ENCODE peak calls at places on chromosomes 2 and 18, in six cellular contexts. H is Panc1, F is GM23338, R is sigmoid colon, U is H1, P is K562. K is an unnamed sample.

GRCh38 chr2:218894168-218895157 is 13.8 kb downstream of the WNT10A start:
- DNase-seq in H (no peak), F (no peak), R (no peak), U (no peak), P (no peak), K (no peak)

GRCh38 chr2:27831279-27832050 is 58.7 kb downstream of the RBKS start:
- DNase-seq in H (no peak), F (no peak), R (no peak), U (no peak), P (no peak), K (no peak)

GRCh38 chr2:178419123-178419522 is 31.9 kb downstream of the PRKRA start:
- DNase-seq in H (no peak), F (no peak), R (no peak), U (no peak), P (peak; percentile 39), K (no peak)

GRCh38 chr18:48052291-48052840 is 121.9 kb upstream of the SMAD2 start:
- DNase-seq in H (no peak), F (no peak), R (no peak), U (no peak), P (no peak), K (no peak)

GRCh38 chr2:75020476-75020875 is 62.0 kb downstream of the POLE4 start:
- DNase-seq in H (no peak), F (no peak), R (no peak), U (no peak), P (no peak), K (no peak)

GRCh38 chr2:166179201-166179600 is 51.4 kb upstream of the SCN1A start:
- DNase-seq in H (no peak), F (no peak), R (no peak), U (no peak), P (no peak), K (no peak)

GRCh38 chr2:27954771-27955384 is 64.3 kb downstream of the BABAM2 start:
- DNase-seq in H (peak; percentile 97), F (no peak), R (peak; percentile 80), U (no peak), P (no peak), K (no peak)

GRCh38 chr2:148273158-148273691 is 252.3 kb downstream of the MBD5 start:
- DNase-seq in H (no peak), F (peak; percentile 15), R (no peak), U (no peak), P (no peak), K (no peak)

GRCh38 chr18:25222648-25223047 is 129.3 kb downstream of the ZNF521 start:
- DNase-seq in H (no peak), F (no peak), R (no peak), U (no peak), P (no peak), K (no peak)

GRCh38 chr18:24128700-24129099 is 10.2 kb upstream of the CABYR start:
- DNase-seq in H (no peak), F (no peak), R (no peak), U (no peak), P (no peak), K (no peak)

GRCh38 chr2:44360749-44361329 is 455 bp downstream of the PREPL start:
- DNase-seq in H (no peak), F (no peak), R (no peak), U (no peak), P (no peak), K (no peak)

GRCh38 chr18:75358928-75359327 is 68.6 kb downstream of the SMIM21 start:
- DNase-seq in H (no peak), F (no peak), R (no peak), U (no peak), P (no peak), K (no peak)

GRCh38 chr2:104885119-104885777 is 31.3 kb downstream of the POU3F3 start:
- DNase-seq in H (no peak), F (peak; percentile 53), R (no peak), U (no peak), P (no peak), K (no peak)

GRCh38 chr2:86079981-86080911 is 25.4 kb downstream of the POLR1A start:
- DNase-seq in H (peak; percentile 25), F (peak; percentile 82), R (peak; percentile 87), U (peak; percentile 21), P (peak; percentile 49), K (peak; percentile 86)

GRCh38 chr2:201987426-201987825 is 46.2 kb upstream of the FZD7 start:
- DNase-seq in H (no peak), F (no peak), R (no peak), U (no peak), P (no peak), K (no peak)

GRCh38 chr2:128421861-128422311 is 103.2 kb upstream of the HS6ST1 start:
- DNase-seq in H (no peak), F (no peak), R (no peak), U (no peak), P (no peak), K (peak; percentile 16)

GRCh38 chr2:147082850-147083522 is 761.8 kb upstream of the ACVR2A start:
- DNase-seq in H (peak; percentile 50), F (peak; percentile 89), R (no peak), U (peak; percentile 53), P (peak; percentile 34), K (peak; percentile 40)

GRCh38 chr2:218474527-218474926 is 55.6 kb downstream of the VIL1 start:
- DNase-seq in H (no peak), F (no peak), R (no peak), U (no peak), P (no peak), K (no peak)

GRCh38 chr2:112006076-112006410 is 49.0 kb upstream of the TMEM87B start:
- DNase-seq in H (peak; percentile 27), F (no peak), R (no peak), U (no peak), P (no peak), K (no peak)

GRCh38 chr2:96318723-96319122 is 6.4 kb upstream of the ITPRIPL1 start:
- DNase-seq in H (no peak), F (no peak), R (no peak), U (no peak), P (no peak), K (no peak)

GRCh38 chr2:53740170-53740569 is 27.4 kb upstream of the CHAC2 start:
- DNase-seq in H (no peak), F (peak; percentile 27), R (no peak), U (no peak), P (no peak), K (no peak)

GRCh38 chr2:145569108-145569507 is 1049.2 kb upstream of the ZEB2 start:
- DNase-seq in H (no peak), F (no peak), R (no peak), U (no peak), P (no peak), K (no peak)

GRCh38 chr2:108223573-108223972 is 16.2 kb upstream of the SULT1C3 start:
- DNase-seq in H (no peak), F (no peak), R (no peak), U (no peak), P (no peak), K (no peak)

GRCh38 chr18:64244571-64244970 is 95.7 kb upstream of the LINC00305 start:
- DNase-seq in H (no peak), F (peak; percentile 35), R (no peak), U (no peak), P (no peak), K (no peak)

GRCh38 chr18:7688580-7688979 is 121.5 kb downstream of the PTPRM start:
- DNase-seq in H (no peak), F (no peak), R (no peak), U (no peak), P (no peak), K (no peak)

GRCh38 chr2:44949329-44950151 is 8.0 kb downstream of the SIX3 start:
- DNase-seq in H (no peak), F (peak; percentile 88), R (no peak), U (no peak), P (no peak), K (no peak)

GRCh38 chr2:174436351-174436750 is 40.8 kb downstream of the SCRN3 start:
- DNase-seq in H (no peak), F (no peak), R (no peak), U (no peak), P (no peak), K (no peak)

GRCh38 chr2:122136071-122136470 is 380.6 kb downstream of the TSN start:
- DNase-seq in H (peak; percentile 4), F (peak; percentile 76), R (no peak), U (peak; percentile 17), P (peak; percentile 42), K (no peak)

GRCh38 chr18:79873449-79874110 is 75.8 kb downstream of the KCNG2 start:
- DNase-seq in H (no peak), F (no peak), R (no peak), U (no peak), P (no peak), K (no peak)

GRCh38 chr18:21057112-21057511 is 54.5 kb downstream of the ROCK1 start:
- DNase-seq in H (no peak), F (no peak), R (no peak), U (no peak), P (no peak), K (no peak)

GRCh38 chr2:55011741-55012574 is 38.3 kb downstream of the RTN4 start:
- DNase-seq in H (no peak), F (no peak), R (no peak), U (no peak), P (no peak), K (no peak)
- H3K4me1 ChIP-seq in H (peaks cover 85% of the 10 kb centered on the region), F (peaks cover 67% of the 10 kb centered on the region), R (no peaks in the 10 kb centered on the region), U (peaks cover 4% of the 10 kb centered on the region), P (peaks cover 52% of the 10 kb centered on the region), K (peaks cover 54% of the 10 kb centered on the region)

GRCh38 chr2:40361478-40361877 is 90.4 kb downstream of the SLC8A1 start:
- DNase-seq in H (no peak), F (no peak), R (no peak), U (no peak), P (no peak), K (no peak)
- TF ChIP-seq POLR2AphosphoS5 in H (no peak), F (no peak), R (no peak), U (no peak), P (no peak), K (no peak)

DNA sequence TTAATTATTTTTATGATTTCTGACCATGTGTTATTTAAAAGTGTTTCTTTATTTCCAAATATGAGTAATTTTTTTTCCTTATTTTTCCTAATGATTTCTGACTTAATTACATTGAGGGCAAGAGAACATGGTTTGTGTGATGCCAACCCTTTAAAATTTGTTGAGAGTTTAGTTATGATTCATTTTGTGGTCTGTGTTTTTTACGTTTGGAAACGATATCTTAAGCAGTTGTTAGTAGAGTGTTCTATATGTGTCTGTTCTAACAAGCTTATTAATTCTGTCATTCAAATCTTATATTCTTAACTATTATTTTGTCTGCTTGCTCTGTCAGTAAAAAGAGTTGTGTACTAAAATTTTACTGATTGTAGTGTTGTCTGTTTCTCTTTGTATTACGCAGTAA is 15.0 kb downstream of the NAB1 start:
- DNase-seq in H (no peak), F (no peak), R (no peak), U (no peak), P (no peak), K (no peak)
- H3K4me1 ChIP-seq in H (no peaks in the 10 kb centered on the region), F (peaks cover 4% of the 10 kb centered on the region), R (no peaks in the 10 kb centered on the region), U (no peaks in the 10 kb centered on the region), P (peaks cover 19% of the 10 kb centered on the region), K (peaks cover 25% of the 10 kb centered on the region)

DNA sequence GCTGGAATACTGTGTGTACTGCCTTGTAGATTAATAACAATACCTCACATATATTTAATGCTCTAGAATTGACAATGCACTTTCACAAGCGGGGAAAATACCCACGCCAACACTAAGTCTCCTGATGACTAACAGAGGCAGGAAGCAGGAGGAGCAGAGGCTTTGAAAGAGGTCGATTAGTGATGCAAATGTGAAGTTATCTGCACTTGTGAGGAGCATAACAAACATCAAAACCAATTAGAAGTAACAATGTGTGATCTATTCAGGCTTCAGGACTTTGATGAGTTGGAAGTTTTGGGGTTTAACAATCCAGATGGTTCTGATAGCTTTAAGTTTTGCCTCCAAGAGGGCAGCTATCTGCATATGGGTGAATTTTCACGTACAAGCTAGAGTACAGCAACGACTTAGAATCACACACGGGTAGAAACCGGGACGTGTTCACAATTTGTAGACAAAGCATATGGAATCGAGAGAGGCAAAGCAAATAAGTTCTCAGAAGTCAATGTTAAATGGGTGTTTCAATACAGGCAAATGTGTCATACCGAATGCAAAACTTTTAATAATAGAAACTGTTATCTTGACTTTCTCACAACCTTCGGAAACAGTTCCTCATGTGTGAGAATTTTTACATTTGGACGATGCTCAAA is 114.5 kb downstream of the METTL8 start:
- DNase-seq in H (no peak), F (peak; percentile 84), R (no peak), U (no peak), P (no peak), K (no peak)
- TF ChIP-seq POLR2AphosphoS5 in H (no peak), F (no peak), R (no peak), U (no peak), P (no peak), K (no peak)